ENCODE peak calls at places on chromosomes 13 and 19, in ten cellular contexts. R, I, C, X, O, W, J, U, K and D are unnamed samples.

GRCh38 chr13:44434441-44435141 is 61.0 kb downstream of the SERP2 start:
- DNase-seq in I (no peak), U (no peak), O (no peak), K (no peak), C (no peak), X (no peak), R (no peak), W (no peak), J (no peak), D (no peak)

GRCh38 chr19:45056831-45057230 is 18.0 kb downstream of the CLASRP start:
- DNase-seq in W (no peak), O (no peak), C (no peak), I (no peak), J (no peak), U (no peak), X (no peak), K (no peak), R (no peak), D (no peak)

GRCh38 chr19:11408591-11408990 is 10.5 kb downstream of the RGL3 start:
- DNase-seq in R (no peak), K (no peak), U (no peak), X (no peak), C (no peak), O (no peak), J (no peak), I (no peak), W (no peak), D (no peak)

GRCh38 chr19:56538254-56538760 is 441 bp upstream of the ZFP28 start:
- DNase-seq in C (peak), I (peak), X (peak), R (peak), W (peak), J (peak), O (peak), K (no peak), U (peak), D (peak)

GRCh38 chr13:37640499-37640898 is 41.9 kb upstream of the POSTN start:
- DNase-seq in C (no peak), I (no peak), X (no peak), U (peak), J (peak), K (no peak), R (peak), W (no peak), O (no peak), D (no peak)

GRCh38 chr19:17289489-17289888 is 7.8 kb downstream of the ANKLE1 start:
- DNase-seq in I (no peak), K (peak), W (no peak), X (no peak), J (peak), C (peak), R (peak), U (peak), O (no peak), D (peak)

GRCh38 chr13:101673360-101674105 is 221.1 kb downstream of the ITGBL1 start:
- DNase-seq in W (no peak), O (no peak), I (no peak), R (peak), J (no peak), X (no peak), U (no peak), K (no peak), C (no peak), D (no peak)

GRCh38 chr19:16619456-16619855 is 8.5 kb downstream of the MED26 start:
- DNase-seq in C (no peak), J (no peak), U (no peak), W (no peak), R (peak), O (no peak), K (no peak), X (no peak), I (no peak), D (no peak)

GRCh38 chr13:21771075-21771474 is 100.2 kb downstream of the FGF9 start:
- DNase-seq in C (no peak), U (no peak), K (no peak), O (no peak), J (no peak), X (no peak), I (no peak), W (no peak), R (no peak), D (no peak)